ENCODE peak calls at places on chromosomes 7 and 10, in nine cellular contexts. Y is cardiac muscle cell; V is CD8-positive, alpha-beta T cell; Z is left lung; N is mammary epithelial cell; A is BJ; F is NB4; W is epithelial cell of esophagus; L is RWPE1. I is an unnamed sample.

GRCh38 chr10:34959786-34960185 is 130.4 kb downstream of the CUL2 start:
- DNase-seq in W (no peak), N (no peak), L (no peak), Y (no peak), Z (no peak), A (no peak), V (no peak), F (peak; percentile 91), I (no peak)

GRCh38 chr7:155454183-155455112 is 3.5 kb upstream of the EN2 start:
- DNase-seq in F (no peak), L (no peak), N (no peak), W (no peak), Z (no peak), Y (no peak), V (no peak), A (no peak), I (no peak)

GRCh38 chr10:86345296-86346168 is 21.1 kb downstream of the GRID1 start:
- DNase-seq in F (no peak), Y (no peak), L (peak; percentile 73), V (no peak), W (peak; percentile 20), Z (peak; percentile 72), N (peak; percentile 13), A (peak; percentile 1), I (peak; percentile 72)

GRCh38 chr10:37479469-37479868 is 354.1 kb downstream of the ANKRD30A start:
- DNase-seq in L (no peak), N (no peak), F (peak; percentile 41), V (no peak), W (no peak), Z (no peak), Y (no peak), A (no peak), I (no peak)

GRCh38 chr7:28774529-28775057 is 183.5 kb downstream of the TRIL start:
- DNase-seq in Y (no peak), Z (no peak), W (no peak), A (no peak), F (no peak), V (no peak), L (no peak), N (no peak), I (no peak)

GRCh38 chr7:139972000-139972399 is 90.8 kb downstream of the PARP12 start:
- DNase-seq in W (no peak), F (no peak), Z (no peak), V (no peak), A (no peak), N (no peak), Y (no peak), L (no peak), I (no peak)

GRCh38 chr7:15159239-15159638 is 256.7 kb upstream of the DGKB start:
- DNase-seq in Z (no peak), A (no peak), L (no peak), Y (no peak), V (no peak), N (no peak), W (no peak), F (no peak), I (no peak)

GRCh38 chr10:81564143-81564542 is 310.9 kb upstream of the NRG3 start:
- DNase-seq in W (no peak), Y (no peak), A (no peak), F (peak; percentile 31), L (no peak), N (no peak), V (no peak), Z (no peak), I (no peak)

GRCh38 chr10:28679941-28680752 is 2.8 kb downstream of the BAMBI start:
- DNase-seq in V (no peak), Y (peak; percentile 50), Z (no peak), A (no peak), N (peak; percentile 10), F (peak; percentile 84), W (no peak), L (no peak), I (peak; percentile 45)

GRCh38 chr7:91067266-91067665 is 197.0 kb upstream of the FZD1 start:
- DNase-seq in W (no peak), A (no peak), Z (no peak), Y (no peak), V (no peak), F (no peak), N (no peak), L (no peak), I (no peak)

GRCh38 chr7:150951521-150951920 is 26.6 kb downstream of the KCNH2 start:
- DNase-seq in W (no peak), Y (no peak), V (no peak), A (no peak), L (no peak), Z (no peak), N (no peak), F (no peak), I (no peak)

GRCh38 chr7:55246181-55246580 is 119.0 kb upstream of the LANCL2 start:
- DNase-seq in F (no peak), A (no peak), Y (no peak), N (no peak), Z (no peak), L (no peak), V (no peak), W (peak; percentile 66), I (no peak)

GRCh38 chr7:28502408-28502807 is 90.1 kb downstream of the CREB5 start:
- DNase-seq in F (no peak), N (no peak), Y (no peak), Z (no peak), W (no peak), V (no peak), L (no peak), A (no peak), I (no peak)

GRCh38 chr7:155521743-155522398 is 24.5 kb downstream of the CNPY1 start:
- DNase-seq in N (no peak), F (no peak), L (no peak), W (no peak), Z (no peak), A (no peak), Y (no peak), V (no peak), I (no peak)

GRCh38 chr7:745431-745980 is 18.4 kb upstream of the PRKAR1B start:
- DNase-seq in W (no peak), Z (no peak), A (no peak), N (no peak), F (no peak), Y (no peak), L (no peak), V (no peak), I (no peak)

GRCh38 chr7:31819031-31819430 is 132.0 kb downstream of the PPP1R17 start:
- DNase-seq in W (no peak), N (no peak), L (no peak), V (no peak), Z (no peak), F (no peak), Y (no peak), A (no peak), I (no peak)

GRCh38 chr7:99499713-99500636 is at the start of gene ZNF394:
- DNase-seq in W (peak; percentile 93), Z (peak; percentile 93), N (peak; percentile 88), F (peak; percentile 97), L (peak; percentile 91), A (peak; percentile 51), V (peak; percentile 72), Y (peak; percentile 94), I (peak; percentile 86)
- TF ChIP-seq CTCF in W (no peak), Z (no peak), N (no peak), F (no peak), L (no peak), A (no peak), V (no peak), Y (no peak), I (no peak)

DNA sequence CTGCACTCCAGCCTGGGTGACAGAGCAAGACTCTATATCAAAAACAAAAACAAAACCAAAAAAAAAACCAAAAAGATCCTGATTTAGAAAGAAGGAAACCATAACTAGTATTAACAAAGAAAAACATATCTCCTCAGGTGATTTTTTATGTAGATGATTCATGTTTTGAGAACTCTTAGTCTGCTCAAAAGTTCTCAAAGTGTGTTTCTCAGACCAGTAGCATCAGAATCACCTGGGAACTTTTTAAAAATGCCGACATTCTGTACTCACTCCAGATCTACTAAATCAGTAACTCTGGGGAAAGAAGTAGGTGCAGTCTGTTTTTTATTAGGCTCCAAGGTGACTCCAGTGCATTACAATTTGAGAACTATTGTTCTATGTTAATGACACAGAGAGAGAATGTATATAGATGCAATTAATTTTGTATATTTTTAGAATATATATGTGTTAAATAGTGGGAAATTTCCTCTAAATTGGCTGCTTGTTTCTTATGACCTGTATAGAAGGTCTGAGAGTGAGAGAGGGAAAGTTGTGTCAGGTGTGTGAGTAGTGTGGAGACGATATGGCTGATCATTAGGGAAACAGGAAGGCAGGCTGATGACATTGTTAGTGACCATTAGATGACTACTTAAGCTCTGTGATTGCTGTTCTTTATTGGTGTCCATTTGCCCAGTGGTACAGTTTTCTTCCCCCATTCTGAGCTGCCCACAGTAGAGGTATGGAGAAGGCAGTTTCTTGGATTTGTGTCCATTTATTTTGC is 1075.0 kb downstream of the NRG3 start:
- DNase-seq in Z (no peak), A (no peak), W (no peak), N (no peak), Y (no peak), L (no peak), F (no peak), V (no peak), I (no peak)
- TF ChIP-seq CTCF in Z (no peak), A (no peak), W (no peak), N (no peak), Y (no peak), L (no peak), F (no peak), V (no peak), I (no peak)

GRCh38 chr10:116668446-116668845 is 47.7 kb downstream of the PNLIPRP2 start:
- DNase-seq in Y (no peak), L (no peak), W (no peak), F (no peak), N (no peak), V (no peak), Z (no peak), A (no peak), I (no peak)

GRCh38 chr10:116669080-116669479 is 48.3 kb downstream of the PNLIPRP2 start:
- DNase-seq in Y (no peak), N (no peak), F (no peak), V (no peak), L (peak; percentile 30), A (no peak), W (peak; percentile 29), Z (no peak), I (no peak)

GRCh38 chr10:116668018-116668417 is 47.3 kb downstream of the PNLIPRP2 start:
- DNase-seq in V (no peak), Y (no peak), W (no peak), L (no peak), Z (no peak), A (no peak), F (no peak), N (no peak), I (no peak)

GRCh38 chr10:116665541-116666125 is 44.9 kb downstream of the PNLIPRP2 start:
- DNase-seq in F (no peak), Z (no peak), N (no peak), V (no peak), W (no peak), Y (peak; percentile 64), L (no peak), A (no peak), I (no peak)

GRCh38 chr10:116667484-116667883 is 46.7 kb downstream of the PNLIPRP2 start:
- DNase-seq in W (no peak), A (no peak), Z (no peak), N (no peak), V (no peak), F (no peak), Y (no peak), L (no peak), I (no peak)
- TF ChIP-seq CTCF in W (no peak), A (no peak), Z (no peak), N (no peak), V (no peak), F (no peak), Y (no peak), L (no peak), I (no peak)

GRCh38 chr7:108452707-108453106 is 3.5 kb downstream of the NRCAM start:
- DNase-seq in L (peak; percentile 37), Y (peak; percentile 65), A (no peak), V (no peak), W (peak; percentile 43), N (peak; percentile 29), F (peak; percentile 58), Z (no peak), I (peak; percentile 4)
- TF ChIP-seq CTCF in L (peak; percentile 52), Y (peak; percentile 69), A (peak; percentile 67), V (peak; percentile 57), W (peak; percentile 63), N (peak; percentile 40), F (peak; percentile 70), Z (peak; percentile 46), I (peak; percentile 38)